ENCODE peak calls at places on chromosome 14, in five cellular contexts. One of them, this sample, is unnamed.
A peak's percentile ranks its signal among the peaks of the same experiment; 100 is the strongest.

GRCh38 chr14:74792249-74793039 is 29.3 kb downstream of the YLPM1 start:
- DNase-seq in stimulated activated effector memory CD8-positive, alpha-beta T cell treated with anti-CD3 and anti-CD28 coated beads, Interleukin-12 subunit alpha, Interleukin-12 subunit beta, amount 100 ng/mL, for 72 hours: no peak
- DNase-seq in AML-193: no peak
- DNase-seq in ecto neural progenitor cell: no peak
- DNase-seq in germinal center: no peak
- DNase-seq in this sample: no peak

GRCh38 chr14:100709252-100709955 is 17.3 kb upstream of the DLK1 start:
- DNase-seq in germinal center: peak; percentile 49
- DNase-seq in AML-193: no peak
- DNase-seq in stimulated activated effector memory CD8-positive, alpha-beta T cell treated with anti-CD3 and anti-CD28 coated beads, Interleukin-12 subunit alpha, Interleukin-12 subunit beta, amount 100 ng/mL, for 72 hours: no peak
- DNase-seq in ecto neural progenitor cell: peak; percentile 63
- DNase-seq in this sample: peak; percentile 24

GRCh38 chr14:22159049-22159448 is 430.0 kb downstream of the DAD1 start:
- DNase-seq in AML-193: no peak
- DNase-seq in germinal center: no peak
- DNase-seq in ecto neural progenitor cell: no peak
- DNase-seq in stimulated activated effector memory CD8-positive, alpha-beta T cell treated with anti-CD3 and anti-CD28 coated beads, Interleukin-12 subunit alpha, Interleukin-12 subunit beta, amount 100 ng/mL, for 72 hours: no peak
- DNase-seq in this sample: no peak

GRCh38 chr14:105487986-105488777 is 1.5 kb downstream of the CRIP1 start:
- DNase-seq in ecto neural progenitor cell: no peak
- DNase-seq in stimulated activated effector memory CD8-positive, alpha-beta T cell treated with anti-CD3 and anti-CD28 coated beads, Interleukin-12 subunit alpha, Interleukin-12 subunit beta, amount 100 ng/mL, for 72 hours: peak; percentile 73
- DNase-seq in germinal center: no peak
- DNase-seq in AML-193: no peak
- DNase-seq in this sample: no peak

GRCh38 chr14:99659333-99659741 is 14.4 kb downstream of the HHIPL1 start:
- DNase-seq in germinal center: no peak
- DNase-seq in stimulated activated effector memory CD8-positive, alpha-beta T cell treated with anti-CD3 and anti-CD28 coated beads, Interleukin-12 subunit alpha, Interleukin-12 subunit beta, amount 100 ng/mL, for 72 hours: no peak
- DNase-seq in AML-193: no peak
- DNase-seq in ecto neural progenitor cell: no peak
- DNase-seq in this sample: no peak

GRCh38 chr14:74437654-74438053 is 11.6 kb upstream of the SYNDIG1L start:
- DNase-seq in germinal center: no peak
- DNase-seq in AML-193: no peak
- DNase-seq in ecto neural progenitor cell: peak; percentile 56
- DNase-seq in stimulated activated effector memory CD8-positive, alpha-beta T cell treated with anti-CD3 and anti-CD28 coated beads, Interleukin-12 subunit alpha, Interleukin-12 subunit beta, amount 100 ng/mL, for 72 hours: no peak
- DNase-seq in this sample: no peak

GRCh38 chr14:78443834-78444233 is 273.7 kb downstream of the NRXN3 start:
- DNase-seq in stimulated activated effector memory CD8-positive, alpha-beta T cell treated with anti-CD3 and anti-CD28 coated beads, Interleukin-12 subunit alpha, Interleukin-12 subunit beta, amount 100 ng/mL, for 72 hours: no peak
- DNase-seq in ecto neural progenitor cell: no peak
- DNase-seq in AML-193: no peak
- DNase-seq in germinal center: no peak
- DNase-seq in this sample: no peak

GRCh38 chr14:36105401-36105800 is 71.1 kb downstream of the PTCSC3 start:
- DNase-seq in germinal center: no peak
- DNase-seq in AML-193: no peak
- DNase-seq in ecto neural progenitor cell: peak; percentile 55
- DNase-seq in stimulated activated effector memory CD8-positive, alpha-beta T cell treated with anti-CD3 and anti-CD28 coated beads, Interleukin-12 subunit alpha, Interleukin-12 subunit beta, amount 100 ng/mL, for 72 hours: no peak
- DNase-seq in this sample: peak; percentile 2

GRCh38 chr14:20493634-20494033 is 11.7 kb upstream of the RNASE10 start:
- DNase-seq in ecto neural progenitor cell: no peak
- DNase-seq in AML-193: peak; percentile 80
- DNase-seq in germinal center: no peak
- DNase-seq in stimulated activated effector memory CD8-positive, alpha-beta T cell treated with anti-CD3 and anti-CD28 coated beads, Interleukin-12 subunit alpha, Interleukin-12 subunit beta, amount 100 ng/mL, for 72 hours: no peak
- DNase-seq in this sample: no peak

GRCh38 chr14:75158843-75159614 is 17.4 kb downstream of the TMED10 start:
- DNase-seq in AML-193: no peak
- DNase-seq in germinal center: no peak
- DNase-seq in ecto neural progenitor cell: no peak
- DNase-seq in stimulated activated effector memory CD8-positive, alpha-beta T cell treated with anti-CD3 and anti-CD28 coated beads, Interleukin-12 subunit alpha, Interleukin-12 subunit beta, amount 100 ng/mL, for 72 hours: no peak
- DNase-seq in this sample: no peak

GRCh38 chr14:65880507-65880906 is 468.0 kb downstream of the FUT8 start:
- DNase-seq in AML-193: no peak
- DNase-seq in germinal center: no peak
- DNase-seq in stimulated activated effector memory CD8-positive, alpha-beta T cell treated with anti-CD3 and anti-CD28 coated beads, Interleukin-12 subunit alpha, Interleukin-12 subunit beta, amount 100 ng/mL, for 72 hours: no peak
- DNase-seq in ecto neural progenitor cell: no peak
- DNase-seq in this sample: no peak

GRCh38 chr14:81400852-81401251 is 728 bp upstream of the STON2 start:
- DNase-seq in stimulated activated effector memory CD8-positive, alpha-beta T cell treated with anti-CD3 and anti-CD28 coated beads, Interleukin-12 subunit alpha, Interleukin-12 subunit beta, amount 100 ng/mL, for 72 hours: peak; percentile 49
- DNase-seq in germinal center: no peak
- DNase-seq in AML-193: peak; percentile 71
- DNase-seq in ecto neural progenitor cell: no peak
- DNase-seq in this sample: no peak

GRCh38 chr14:33335366-33335765 is 396.7 kb downstream of the NPAS3 start:
- DNase-seq in stimulated activated effector memory CD8-positive, alpha-beta T cell treated with anti-CD3 and anti-CD28 coated beads, Interleukin-12 subunit alpha, Interleukin-12 subunit beta, amount 100 ng/mL, for 72 hours: no peak
- DNase-seq in AML-193: no peak
- DNase-seq in ecto neural progenitor cell: no peak
- DNase-seq in germinal center: no peak
- DNase-seq in this sample: no peak

GRCh38 chr14:50039734-50040400 is 76.5 kb downstream of the VCPKMT start:
- DNase-seq in ecto neural progenitor cell: no peak
- DNase-seq in AML-193: peak; percentile 74
- DNase-seq in stimulated activated effector memory CD8-positive, alpha-beta T cell treated with anti-CD3 and anti-CD28 coated beads, Interleukin-12 subunit alpha, Interleukin-12 subunit beta, amount 100 ng/mL, for 72 hours: peak; percentile 70
- DNase-seq in germinal center: no peak
- DNase-seq in this sample: no peak

GRCh38 chr14:75079521-75079920 is 10.1 kb downstream of the ZC2HC1C start:
- DNase-seq in germinal center: no peak
- DNase-seq in AML-193: no peak
- DNase-seq in stimulated activated effector memory CD8-positive, alpha-beta T cell treated with anti-CD3 and anti-CD28 coated beads, Interleukin-12 subunit alpha, Interleukin-12 subunit beta, amount 100 ng/mL, for 72 hours: no peak
- DNase-seq in ecto neural progenitor cell: no peak
- DNase-seq in this sample: no peak

GRCh38 chr14:54025661-54026060 is 69.0 kb upstream of the BMP4 start:
- DNase-seq in ecto neural progenitor cell: no peak
- DNase-seq in AML-193: peak; percentile 11
- DNase-seq in stimulated activated effector memory CD8-positive, alpha-beta T cell treated with anti-CD3 and anti-CD28 coated beads, Interleukin-12 subunit alpha, Interleukin-12 subunit beta, amount 100 ng/mL, for 72 hours: no peak
- DNase-seq in germinal center: peak; percentile 3
- DNase-seq in this sample: no peak

GRCh38 chr14:104843442-104844305 is 21.4 kb upstream of the CEP170B start:
- DNase-seq in germinal center: no peak
- DNase-seq in stimulated activated effector memory CD8-positive, alpha-beta T cell treated with anti-CD3 and anti-CD28 coated beads, Interleukin-12 subunit alpha, Interleukin-12 subunit beta, amount 100 ng/mL, for 72 hours: no peak
- DNase-seq in AML-193: no peak
- DNase-seq in ecto neural progenitor cell: peak; percentile 78
- DNase-seq in this sample: no peak